ENCODE peak calls at places on chromosomes 4 and X, in ten cellular contexts. One of them, this sample, is unnamed. For H3K9me3, the result is how much of the 10 kb centered on the place peaks cover.

GRCh38 chr4:141028024-141028529 is 105.2 kb downstream of the RNF150 start:
- DNase-seq in left lung: no peak
- DNase-seq in pancreas: no peak
- DNase-seq in IMR-90: peak
- DNase-seq in body of pancreas: no peak
- DNase-seq in lung: no peak
- DNase-seq in endothelial cell of umbilical vein: no peak
- DNase-seq in left ventricle myocardium inferior: no peak
- DNase-seq in aorta: no peak
- DNase-seq in colonic mucosa: no peak
- DNase-seq in this sample: no peak

GRCh38 chr4:156109943-156110925 is 156.6 kb upstream of the CTSO start:
- DNase-seq in left lung: peak
- DNase-seq in pancreas: no peak
- DNase-seq in IMR-90: peak
- DNase-seq in body of pancreas: no peak
- DNase-seq in lung: no peak
- DNase-seq in endothelial cell of umbilical vein: peak
- DNase-seq in left ventricle myocardium inferior: no peak
- DNase-seq in aorta: no peak
- DNase-seq in colonic mucosa: no peak
- DNase-seq in this sample: no peak

GRCh38 chr4:6201580-6202091 is 1.3 kb upstream of the JAKMIP1 start:
- DNase-seq in left lung: no peak
- DNase-seq in pancreas: no peak
- DNase-seq in IMR-90: no peak
- DNase-seq in body of pancreas: no peak
- DNase-seq in lung: no peak
- DNase-seq in endothelial cell of umbilical vein: no peak
- DNase-seq in left ventricle myocardium inferior: no peak
- DNase-seq in aorta: no peak
- DNase-seq in colonic mucosa: no peak
- DNase-seq in this sample: peak

GRCh38 chrX:34863906-34864305 is 78.7 kb upstream of the FAM47B start:
- DNase-seq in left lung: no peak
- DNase-seq in pancreas: no peak
- DNase-seq in IMR-90: no peak
- DNase-seq in body of pancreas: no peak
- DNase-seq in lung: no peak
- DNase-seq in endothelial cell of umbilical vein: no peak
- DNase-seq in left ventricle myocardium inferior: no peak
- DNase-seq in aorta: no peak
- DNase-seq in colonic mucosa: no peak
- DNase-seq in this sample: no peak

GRCh38 chr4:64417974-64418373 is 8.7 kb upstream of the TECRL start:
- DNase-seq in left lung: no peak
- DNase-seq in pancreas: no peak
- DNase-seq in IMR-90: no peak
- DNase-seq in body of pancreas: no peak
- DNase-seq in lung: no peak
- DNase-seq in endothelial cell of umbilical vein: peak
- DNase-seq in left ventricle myocardium inferior: no peak
- DNase-seq in aorta: no peak
- DNase-seq in colonic mucosa: no peak
- DNase-seq in this sample: no peak

GRCh38 chr4:38560763-38561558 is 103.0 kb upstream of the KLF3 start:
- DNase-seq in left lung: no peak
- DNase-seq in pancreas: no peak
- DNase-seq in IMR-90: no peak
- DNase-seq in body of pancreas: no peak
- DNase-seq in lung: no peak
- DNase-seq in endothelial cell of umbilical vein: no peak
- DNase-seq in left ventricle myocardium inferior: no peak
- DNase-seq in aorta: no peak
- DNase-seq in colonic mucosa: no peak
- DNase-seq in this sample: no peak

GRCh38 chrX:119230850-119231249 is 5.2 kb upstream of the PGRMC1 start:
- DNase-seq in left lung: no peak
- DNase-seq in pancreas: no peak
- DNase-seq in IMR-90: no peak
- DNase-seq in body of pancreas: no peak
- DNase-seq in lung: no peak
- DNase-seq in endothelial cell of umbilical vein: no peak
- DNase-seq in left ventricle myocardium inferior: no peak
- DNase-seq in aorta: no peak
- DNase-seq in colonic mucosa: no peak
- DNase-seq in this sample: no peak

GRCh38 chr4:159105063-159105414 is 2.2 kb downstream of the RAPGEF2 start:
- DNase-seq in left lung: no peak
- DNase-seq in pancreas: no peak
- DNase-seq in IMR-90: peak
- DNase-seq in body of pancreas: no peak
- DNase-seq in lung: no peak
- DNase-seq in endothelial cell of umbilical vein: peak
- DNase-seq in left ventricle myocardium inferior: no peak
- DNase-seq in aorta: no peak
- DNase-seq in colonic mucosa: no peak
- DNase-seq in this sample: no peak

GRCh38 chrX:120293015-120293414 is 18.2 kb downstream of the TMEM255A start:
- DNase-seq in left lung: no peak
- DNase-seq in pancreas: no peak
- DNase-seq in IMR-90: no peak
- DNase-seq in body of pancreas: no peak
- DNase-seq in lung: no peak
- DNase-seq in endothelial cell of umbilical vein: no peak
- DNase-seq in left ventricle myocardium inferior: no peak
- DNase-seq in aorta: no peak
- DNase-seq in colonic mucosa: no peak
- DNase-seq in this sample: no peak

GRCh38 chrX:42976729-42977366 is 198.9 kb upstream of the PPP1R2C start:
- DNase-seq in left lung: no peak
- DNase-seq in pancreas: no peak
- DNase-seq in IMR-90: no peak
- DNase-seq in body of pancreas: no peak
- DNase-seq in lung: no peak
- DNase-seq in endothelial cell of umbilical vein: peak
- DNase-seq in left ventricle myocardium inferior: no peak
- DNase-seq in aorta: no peak
- DNase-seq in colonic mucosa: peak
- DNase-seq in this sample: no peak

GRCh38 chrX:42975906-42976305 is 197.9 kb upstream of the PPP1R2C start:
- DNase-seq in left lung: no peak
- DNase-seq in pancreas: no peak
- DNase-seq in IMR-90: no peak
- DNase-seq in body of pancreas: no peak
- DNase-seq in lung: no peak
- DNase-seq in endothelial cell of umbilical vein: no peak
- DNase-seq in left ventricle myocardium inferior: no peak
- DNase-seq in aorta: no peak
- DNase-seq in colonic mucosa: no peak
- DNase-seq in this sample: no peak

GRCh38 chrX:42978655-42979379 is 200.9 kb upstream of the PPP1R2C start:
- DNase-seq in left lung: no peak
- DNase-seq in pancreas: no peak
- DNase-seq in IMR-90: no peak
- DNase-seq in body of pancreas: no peak
- DNase-seq in lung: no peak
- DNase-seq in endothelial cell of umbilical vein: no peak
- DNase-seq in left ventricle myocardium inferior: no peak
- DNase-seq in aorta: no peak
- DNase-seq in colonic mucosa: no peak
- DNase-seq in this sample: no peak

GRCh38 chrX:42967681-42968080 is 189.7 kb upstream of the PPP1R2C start:
- DNase-seq in left lung: no peak
- DNase-seq in pancreas: no peak
- DNase-seq in IMR-90: no peak
- DNase-seq in body of pancreas: no peak
- DNase-seq in lung: no peak
- DNase-seq in endothelial cell of umbilical vein: no peak
- DNase-seq in left ventricle myocardium inferior: no peak
- DNase-seq in aorta: no peak
- DNase-seq in colonic mucosa: no peak
- DNase-seq in this sample: no peak

GRCh38 chrX:42973321-42973720 is 195.4 kb upstream of the PPP1R2C start:
- DNase-seq in left lung: no peak
- DNase-seq in pancreas: no peak
- DNase-seq in IMR-90: no peak
- DNase-seq in body of pancreas: no peak
- DNase-seq in lung: no peak
- DNase-seq in endothelial cell of umbilical vein: no peak
- DNase-seq in left ventricle myocardium inferior: no peak
- DNase-seq in aorta: no peak
- DNase-seq in colonic mucosa: no peak
- DNase-seq in this sample: no peak
- H3K9me3 ChIP-seq in left lung: under half
- H3K9me3 ChIP-seq in pancreas: under half
- H3K9me3 ChIP-seq in IMR-90: under half
- H3K9me3 ChIP-seq in body of pancreas: under half
- H3K9me3 ChIP-seq in lung: under half
- H3K9me3 ChIP-seq in endothelial cell of umbilical vein: under half
- H3K9me3 ChIP-seq in left ventricle myocardium inferior: under half
- H3K9me3 ChIP-seq in aorta: under half
- H3K9me3 ChIP-seq in colonic mucosa: under half
- H3K9me3 ChIP-seq in this sample: under half

GRCh38 chr4:53151489-53151788 is 214.4 kb downstream of the SCFD2 start:
- DNase-seq in left lung: no peak
- DNase-seq in pancreas: no peak
- DNase-seq in IMR-90: no peak
- DNase-seq in body of pancreas: no peak
- DNase-seq in lung: no peak
- DNase-seq in endothelial cell of umbilical vein: no peak
- DNase-seq in left ventricle myocardium inferior: no peak
- DNase-seq in aorta: no peak
- DNase-seq in colonic mucosa: no peak
- DNase-seq in this sample: no peak

GRCh38 chr4:53147711-53148110 is 218.2 kb downstream of the SCFD2 start:
- DNase-seq in left lung: no peak
- DNase-seq in pancreas: no peak
- DNase-seq in IMR-90: no peak
- DNase-seq in body of pancreas: no peak
- DNase-seq in lung: no peak
- DNase-seq in endothelial cell of umbilical vein: no peak
- DNase-seq in left ventricle myocardium inferior: no peak
- DNase-seq in aorta: no peak
- DNase-seq in colonic mucosa: no peak
- DNase-seq in this sample: no peak

GRCh38 chr4:53147179-53147578 is 218.7 kb downstream of the SCFD2 start:
- DNase-seq in left lung: no peak
- DNase-seq in pancreas: no peak
- DNase-seq in IMR-90: no peak
- DNase-seq in body of pancreas: no peak
- DNase-seq in lung: no peak
- DNase-seq in endothelial cell of umbilical vein: no peak
- DNase-seq in left ventricle myocardium inferior: no peak
- DNase-seq in aorta: no peak
- DNase-seq in colonic mucosa: no peak
- DNase-seq in this sample: no peak

GRCh38 chr4:53152467-53152866 is 213.4 kb downstream of the SCFD2 start:
- DNase-seq in left lung: no peak
- DNase-seq in pancreas: no peak
- DNase-seq in IMR-90: no peak
- DNase-seq in body of pancreas: no peak
- DNase-seq in lung: no peak
- DNase-seq in endothelial cell of umbilical vein: no peak
- DNase-seq in left ventricle myocardium inferior: no peak
- DNase-seq in aorta: no peak
- DNase-seq in colonic mucosa: no peak
- DNase-seq in this sample: no peak

GRCh38 chr4:53150631-53151488 is 215.0 kb downstream of the SCFD2 start:
- DNase-seq in left lung: no peak
- DNase-seq in pancreas: no peak
- DNase-seq in IMR-90: peak
- DNase-seq in body of pancreas: no peak
- DNase-seq in lung: no peak
- DNase-seq in endothelial cell of umbilical vein: no peak
- DNase-seq in left ventricle myocardium inferior: no peak
- DNase-seq in aorta: no peak
- DNase-seq in colonic mucosa: no peak
- DNase-seq in this sample: no peak
- H3K9me3 ChIP-seq in left lung: under half
- H3K9me3 ChIP-seq in pancreas: under half
- H3K9me3 ChIP-seq in IMR-90: under half
- H3K9me3 ChIP-seq in body of pancreas: under half
- H3K9me3 ChIP-seq in lung: under half
- H3K9me3 ChIP-seq in endothelial cell of umbilical vein: under half
- H3K9me3 ChIP-seq in left ventricle myocardium inferior: under half
- H3K9me3 ChIP-seq in aorta: under half
- H3K9me3 ChIP-seq in colonic mucosa: under half
- H3K9me3 ChIP-seq in this sample: under half

DNA sequence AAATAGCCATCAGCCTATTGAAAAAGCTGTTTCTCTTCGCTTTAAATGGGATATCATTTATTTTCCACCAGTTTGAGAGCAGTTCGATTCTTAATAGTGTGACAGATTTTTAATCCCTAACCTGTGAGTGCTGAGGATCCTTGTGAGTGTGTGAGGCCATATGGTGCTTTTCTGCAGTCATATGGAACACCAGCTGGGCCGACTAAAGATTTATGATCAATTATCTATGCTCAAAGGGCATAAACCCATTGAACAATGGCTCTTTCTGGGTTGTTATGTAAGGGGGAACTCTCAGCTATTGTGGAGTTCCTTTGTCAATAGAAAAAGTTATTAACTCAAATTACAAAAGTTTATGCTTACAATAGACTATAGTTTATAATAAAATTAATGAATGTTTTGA is 1003.6 kb downstream of the FAT4 start:
- DNase-seq in left lung: no peak
- DNase-seq in pancreas: no peak
- DNase-seq in IMR-90: no peak
- DNase-seq in body of pancreas: no peak
- DNase-seq in lung: no peak
- DNase-seq in endothelial cell of umbilical vein: no peak
- DNase-seq in left ventricle myocardium inferior: no peak
- DNase-seq in aorta: no peak
- DNase-seq in colonic mucosa: no peak
- DNase-seq in this sample: no peak
- H3K9me3 ChIP-seq in left lung: under half
- H3K9me3 ChIP-seq in pancreas: under half
- H3K9me3 ChIP-seq in IMR-90: under half
- H3K9me3 ChIP-seq in body of pancreas: under half
- H3K9me3 ChIP-seq in lung: under half
- H3K9me3 ChIP-seq in endothelial cell of umbilical vein: under half
- H3K9me3 ChIP-seq in left ventricle myocardium inferior: under half
- H3K9me3 ChIP-seq in aorta: under half
- H3K9me3 ChIP-seq in colonic mucosa: under half
- H3K9me3 ChIP-seq in this sample: under half

GRCh38 chr4:12242354-12242753 is 813.7 kb upstream of the HS3ST1 start:
- DNase-seq in left lung: no peak
- DNase-seq in pancreas: no peak
- DNase-seq in IMR-90: no peak
- DNase-seq in body of pancreas: no peak
- DNase-seq in lung: no peak
- DNase-seq in endothelial cell of umbilical vein: no peak
- DNase-seq in left ventricle myocardium inferior: no peak
- DNase-seq in aorta: no peak
- DNase-seq in colonic mucosa: no peak
- DNase-seq in this sample: no peak

GRCh38 chr4:12244949-12245348 is 816.3 kb upstream of the HS3ST1 start:
- DNase-seq in left lung: no peak
- DNase-seq in pancreas: no peak
- DNase-seq in IMR-90: no peak
- DNase-seq in body of pancreas: no peak
- DNase-seq in lung: no peak
- DNase-seq in endothelial cell of umbilical vein: no peak
- DNase-seq in left ventricle myocardium inferior: no peak
- DNase-seq in aorta: no peak
- DNase-seq in colonic mucosa: no peak
- DNase-seq in this sample: no peak

GRCh38 chr4:12239897-12240636 is 811.4 kb upstream of the HS3ST1 start:
- DNase-seq in left lung: no peak
- DNase-seq in pancreas: no peak
- DNase-seq in IMR-90: no peak
- DNase-seq in body of pancreas: no peak
- DNase-seq in lung: no peak
- DNase-seq in endothelial cell of umbilical vein: no peak
- DNase-seq in left ventricle myocardium inferior: no peak
- DNase-seq in aorta: no peak
- DNase-seq in colonic mucosa: no peak
- DNase-seq in this sample: no peak
- H3K9me3 ChIP-seq in left lung: under half
- H3K9me3 ChIP-seq in pancreas: under half
- H3K9me3 ChIP-seq in IMR-90: under half
- H3K9me3 ChIP-seq in body of pancreas: under half
- H3K9me3 ChIP-seq in lung: under half
- H3K9me3 ChIP-seq in endothelial cell of umbilical vein: under half
- H3K9me3 ChIP-seq in left ventricle myocardium inferior: under half
- H3K9me3 ChIP-seq in aorta: under half
- H3K9me3 ChIP-seq in colonic mucosa: under half
- H3K9me3 ChIP-seq in this sample: under half

This sample was measured in transverse colon.